ENCODE peak calls at places on chromosomes 5 and 9, in eight cellular contexts. N, T, R, F, O, D, K and W are unnamed samples.

GRCh38 chr5:80172067-80172690 is 83.7 kb downstream of the SERINC5 start:
- DNase-seq in F (no peak), T (no peak), R (no peak), K (no peak), D (no peak), N (no peak), O (no peak), W (no peak)

GRCh38 chr9:93614830-93615468 is 38.6 kb downstream of the PHF2 start:
- DNase-seq in R (no peak), N (no peak), D (no peak), O (no peak), T (no peak), F (no peak), K (no peak), W (no peak)

GRCh38 chr9:113808391-113809191 is 67.5 kb upstream of the ZNF618 start:
- DNase-seq in O (no peak), D (peak; percentile 82), T (no peak), K (no peak), F (peak; percentile 72), N (peak; percentile 77), R (no peak), W (no peak)

GRCh38 chr5:72265032-72265903 is 54.8 kb downstream of the MRPS27 start:
- DNase-seq in D (no peak), F (no peak), O (no peak), T (no peak), R (no peak), N (no peak), K (no peak), W (no peak)

GRCh38 chr5:140240987-140241706 is 61.8 kb downstream of the PFDN1 start:
- DNase-seq in F (peak; percentile 97), D (peak; percentile 94), N (peak; percentile 78), K (peak; percentile 86), R (peak; percentile 58), T (peak; percentile 95), O (peak; percentile 89), W (no peak)

GRCh38 chr9:91285729-91286353 is 75.9 kb downstream of the AUH start:
- DNase-seq in R (no peak), O (no peak), N (no peak), F (no peak), K (no peak), D (no peak), T (no peak), W (no peak)

GRCh38 chr9:14096182-14096922 is 217.6 kb downstream of the NFIB start:
- DNase-seq in D (no peak), R (no peak), N (peak; percentile 74), O (no peak), F (no peak), K (no peak), T (peak; percentile 63), W (no peak)

GRCh38 chr5:170861855-170862766 is at the start of gene RANBP17:
- DNase-seq in K (peak; percentile 80), F (peak; percentile 81), N (peak; percentile 58), O (peak; percentile 55), D (no peak), T (peak; percentile 35), R (no peak), W (peak; percentile 84)

GRCh38 chr5:135921388-135921787 is 25.7 kb upstream of the IL9 start:
- DNase-seq in F (no peak), O (no peak), N (peak; percentile 45), K (no peak), D (no peak), R (no peak), T (no peak), W (no peak)

GRCh38 chr5:141779642-141780041 is 97.6 kb upstream of the ARAP3 start:
- DNase-seq in K (no peak), R (no peak), F (peak; percentile 84), T (peak; percentile 72), O (no peak), D (no peak), N (peak; percentile 69), W (no peak)

GRCh38 chr5:23316060-23316591 is 191.3 kb upstream of the PRDM9 start:
- DNase-seq in F (no peak), D (no peak), T (no peak), O (no peak), K (no peak), R (no peak), N (no peak), W (no peak)

GRCh38 chr5:111408817-111409216 is 103.5 kb downstream of the STARD4 start:
- DNase-seq in T (no peak), K (no peak), F (no peak), R (no peak), N (no peak), D (no peak), O (no peak), W (no peak)

GRCh38 chr9:14485366-14485765 is 171.4 kb upstream of the NFIB start:
- DNase-seq in R (no peak), F (no peak), K (no peak), O (no peak), N (peak; percentile 58), D (no peak), T (no peak), W (no peak)

GRCh38 chr9:136607334-136607919 is 55.3 kb upstream of the EGFL7 start:
- DNase-seq in T (no peak), D (no peak), R (no peak), O (no peak), F (no peak), N (no peak), K (peak; percentile 44), W (peak; percentile 57)

GRCh38 chr5:121189569-121190305 is 661.9 kb upstream of the FTMT start:
- DNase-seq in N (no peak), R (no peak), D (no peak), O (no peak), F (no peak), K (no peak), T (no peak), W (no peak)

GRCh38 chr9:35617548-35617947 is 665 bp downstream of the CD72 start:
- DNase-seq in R (no peak), K (no peak), D (no peak), T (no peak), N (no peak), F (no peak), O (no peak), W (no peak)

GRCh38 chr5:80034962-80035821 is at the start of gene THBS4:
- DNase-seq in T (peak; percentile 11), R (no peak), N (no peak), K (no peak), O (no peak), D (no peak), F (no peak), W (no peak)

DNA sequence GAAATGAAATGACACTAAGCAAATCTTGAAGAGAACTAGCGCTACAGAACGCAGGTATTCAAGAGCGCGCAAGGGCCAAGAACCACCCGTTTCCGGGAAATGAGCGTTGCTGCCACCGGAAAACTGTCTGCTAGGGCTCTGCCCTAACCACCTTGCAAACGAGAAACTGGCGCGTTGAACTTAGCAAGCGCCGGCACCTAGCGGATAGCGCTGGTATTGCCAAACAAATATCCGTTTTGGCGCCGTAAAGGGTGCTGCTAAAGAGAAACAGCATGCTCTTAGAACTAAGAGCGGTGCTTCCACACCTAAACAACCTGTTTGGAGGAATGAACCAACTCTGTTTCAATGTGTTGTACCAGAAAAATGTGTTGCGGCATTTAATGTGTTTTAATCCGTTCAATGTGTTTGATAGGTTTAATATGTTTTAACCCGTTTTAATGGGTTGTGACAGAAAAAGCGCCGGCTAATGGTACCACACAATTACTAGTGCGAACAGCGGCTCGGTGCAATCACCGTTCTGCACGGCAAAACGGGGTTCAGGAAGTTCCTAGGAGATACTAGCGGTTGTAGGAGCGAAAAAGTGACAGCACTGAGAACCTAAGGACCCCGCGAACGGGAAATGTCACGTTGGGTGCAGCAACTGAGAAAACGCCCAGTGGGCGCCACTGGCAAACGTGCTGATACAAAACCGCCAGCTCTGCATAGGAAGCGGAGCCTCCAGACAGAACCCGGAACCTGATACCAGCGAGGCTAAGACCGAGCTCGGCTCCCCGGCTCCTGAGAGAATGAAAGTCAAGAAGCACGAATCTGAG is at the start of gene ANXA2R:
- DNase-seq in O (peak; percentile 94), T (peak; percentile 91), D (peak; percentile 94), K (peak; percentile 92), F (peak; percentile 91), N (no peak), R (peak; percentile 98), W (peak; percentile 92)
- H3K4me3 ChIP-seq in O (peak within 1 kb of the TSS; percentile 69), T (peak within 1 kb of the TSS; percentile 69), D (peak within 1 kb of the TSS; percentile 72), K (no peak within 1 kb of the TSS), F (peak within 1 kb of the TSS; percentile 85), N (peak within 1 kb of the TSS; percentile 58), R (peak within 1 kb of the TSS; percentile 77), W (peak within 1 kb of the TSS; percentile 80)

DNA sequence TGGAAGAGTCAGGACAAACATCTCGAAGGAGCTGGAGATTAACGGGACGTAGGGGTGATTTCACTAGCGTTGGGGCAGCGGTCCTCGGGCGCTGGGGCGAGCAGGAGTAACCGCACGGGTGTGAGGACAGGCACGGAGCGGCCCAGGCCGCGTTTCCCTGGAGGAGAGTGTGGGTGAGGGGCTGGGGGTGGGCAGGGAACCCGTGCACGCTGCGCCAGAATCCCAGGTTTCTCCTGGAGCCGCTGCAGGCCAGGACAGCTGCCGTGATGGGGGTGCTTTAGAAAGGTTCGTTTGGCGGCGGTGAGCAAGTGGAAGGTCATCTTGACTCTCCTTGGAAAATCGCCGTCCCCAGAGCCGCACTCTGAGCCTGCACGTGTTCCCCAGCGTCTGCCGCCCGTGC is 290.2 kb upstream of the IRX1 start:
- DNase-seq in D (no peak), F (no peak), R (no peak), T (no peak), K (no peak), N (no peak), O (no peak), W (no peak)
- H3K4me1 ChIP-seq in D (no peaks in the 10 kb centered on the region), F (no peaks in the 10 kb centered on the region), R (no peaks in the 10 kb centered on the region), T (peaks cover 11% of the 10 kb centered on the region), K (no peaks in the 10 kb centered on the region), N (peaks cover 23% of the 10 kb centered on the region), O (no peaks in the 10 kb centered on the region), W (no peaks in the 10 kb centered on the region)

GRCh38 chr9:74255489-74255984 is 241.6 kb upstream of the RORB start:
- DNase-seq in O (no peak), T (no peak), F (no peak), R (no peak), N (no peak), K (no peak), D (no peak), W (no peak)
- TF ChIP-seq CTCF in O (no peak), T (no peak), F (no peak), R (no peak), N (no peak), K (no peak), D (no peak), W (no peak)

GRCh38 chr5:77847129-77847460 is 71.0 kb upstream of the TBCA start:
- DNase-seq in O (no peak), T (no peak), D (no peak), N (no peak), R (no peak), K (no peak), F (no peak), W (no peak)

GRCh38 chr5:77843570-77844407 is 67.7 kb upstream of the TBCA start:
- DNase-seq in D (no peak), O (no peak), N (no peak), F (peak; percentile 66), T (no peak), R (no peak), K (no peak), W (no peak)

GRCh38 chr5:77846422-77847128 is 70.4 kb upstream of the TBCA start:
- DNase-seq in R (no peak), T (no peak), F (no peak), O (no peak), K (no peak), D (no peak), N (no peak), W (no peak)

GRCh38 chr5:77844408-77845272 is 68.5 kb upstream of the TBCA start:
- DNase-seq in D (no peak), T (no peak), R (no peak), F (peak; percentile 69), N (no peak), O (no peak), K (no peak), W (no peak)

GRCh38 chr5:77845273-77845646 is 69.1 kb upstream of the TBCA start:
- DNase-seq in R (no peak), O (no peak), N (no peak), D (no peak), K (no peak), F (no peak), T (no peak), W (no peak)
- H3K4me3 ChIP-seq in R (no peak overlapping the region), O (peak overlapping the region; percentile 60), N (no peak overlapping the region), D (peak overlapping the region; percentile 54), K (no peak overlapping the region), F (no peak overlapping the region), T (peak overlapping the region; percentile 58), W (no peak overlapping the region)